ENCODE peak calls at places on chromosomes 3 and 15, in nine cellular contexts. Z is fibroblast of the aortic adventitia, G is body of pancreas, W is sigmoid colon, F is upper lobe of right lung, B is PC-3, L is dorsolateral prefrontal cortex, V is bronchial epithelial cell, O is lower leg skin. T is an unnamed sample.

GRCh38 chr15:74793135-74794028 is 11.5 kb downstream of the CSK start:
- DNase-seq in Z (no peak), G (no peak), W (peak), F (peak), B (no peak), L (no peak), V (peak), O (no peak), T (no peak)

GRCh38 chr3:122937745-122938144 is 89.8 kb downstream of the SEMA5B start:
- DNase-seq in Z (no peak), G (no peak), W (no peak), F (no peak), B (no peak), L (no peak), V (no peak), O (no peak), T (no peak)

GRCh38 chr3:194281766-194282165 is 69.4 kb downstream of the CPN2 start:
- DNase-seq in Z (no peak), G (no peak), W (no peak), F (peak), B (no peak), L (peak), V (no peak), O (no peak), T (no peak)

GRCh38 chr3:66912306-66912705 is 85.8 kb upstream of the KBTBD8 start:
- DNase-seq in Z (no peak), G (no peak), W (no peak), F (no peak), B (no peak), L (no peak), V (no peak), O (no peak), T (no peak)

GRCh38 chr3:108818404-108818803 is 4.2 kb upstream of the TRAT1 start:
- DNase-seq in Z (no peak), G (peak), W (no peak), F (no peak), B (peak), L (no peak), V (peak), O (no peak), T (peak)

GRCh38 chr3:188950832-188951489 is 220.8 kb upstream of the TPRG1 start:
- DNase-seq in Z (peak), G (peak), W (peak), F (peak), B (peak), L (no peak), V (peak), O (peak), T (no peak)

GRCh38 chr3:66484106-66484857 is 16.5 kb downstream of the LRIG1 start:
- DNase-seq in Z (no peak), G (no peak), W (no peak), F (no peak), B (no peak), L (no peak), V (no peak), O (no peak), T (no peak)

GRCh38 chr3:25588441-25589103 is 76.1 kb downstream of the TOP2B start:
- DNase-seq in Z (no peak), G (no peak), W (no peak), F (no peak), B (no peak), L (no peak), V (no peak), O (no peak), T (no peak)

GRCh38 chr15:62454567-62455172 is 289.6 kb upstream of the C2CD4B start:
- DNase-seq in Z (no peak), G (no peak), W (peak), F (no peak), B (peak), L (no peak), V (no peak), O (no peak), T (no peak)

GRCh38 chr3:65894679-65895078 is 144.0 kb downstream of the MAGI1 start:
- DNase-seq in Z (peak), G (no peak), W (no peak), F (no peak), B (no peak), L (no peak), V (peak), O (peak), T (no peak)

GRCh38 chr3:52450489-52451236 is 3.2 kb downstream of the TNNC1 start:
- DNase-seq in Z (no peak), G (no peak), W (no peak), F (no peak), B (no peak), L (no peak), V (no peak), O (no peak), T (no peak)

GRCh38 chr3:178968996-178969700 is 102.5 kb downstream of the ZMAT3 start:
- DNase-seq in Z (no peak), G (no peak), W (no peak), F (no peak), B (no peak), L (no peak), V (no peak), O (no peak), T (peak)

GRCh38 chr15:101057841-101058407 is 138.8 kb downstream of the LRRK1 start:
- DNase-seq in Z (no peak), G (no peak), W (peak), F (no peak), B (no peak), L (peak), V (no peak), O (peak), T (no peak)

GRCh38 chr15:29470311-29470710 is 200.7 kb upstream of the NSMCE3 start:
- DNase-seq in Z (no peak), G (peak), W (no peak), F (no peak), B (peak), L (no peak), V (peak), O (no peak), T (no peak)

GRCh38 chr15:40413036-40413435 is 7.4 kb downstream of the IVD start:
- DNase-seq in Z (no peak), G (no peak), W (no peak), F (no peak), B (no peak), L (no peak), V (no peak), O (no peak), T (no peak)

GRCh38 chr3:82707035-82707434 is 945.6 kb upstream of the GBE1 start:
- DNase-seq in Z (no peak), G (no peak), W (peak), F (no peak), B (peak), L (no peak), V (peak), O (no peak), T (no peak)

GRCh38 chr3:74447221-74447620 is 167.2 kb downstream of the CNTN3 start:
- DNase-seq in Z (no peak), G (no peak), W (no peak), F (no peak), B (no peak), L (no peak), V (no peak), O (no peak), T (no peak)

GRCh38 chr3:184377882-184378445 is at the start of gene THPO:
- DNase-seq in Z (no peak), G (peak), W (peak), F (no peak), B (no peak), L (no peak), V (no peak), O (no peak), T (no peak)

GRCh38 chr15:82930466-82930865 is 22.1 kb downstream of the HOMER2 start:
- DNase-seq in Z (no peak), G (no peak), W (no peak), F (no peak), B (no peak), L (no peak), V (no peak), O (no peak), T (no peak)

GRCh38 chr3:10599444-10599843 is 94.1 kb upstream of the ATP2B2 start:
- DNase-seq in Z (no peak), G (no peak), W (no peak), F (no peak), B (no peak), L (no peak), V (no peak), O (no peak), T (no peak)

GRCh38 chr15:99729327-99729726 is 3.9 kb downstream of the LYSMD4 start:
- DNase-seq in Z (no peak), G (no peak), W (no peak), F (no peak), B (no peak), L (no peak), V (no peak), O (no peak), T (no peak)

GRCh38 chr15:99727733-99728132 is 5.5 kb downstream of the LYSMD4 start:
- DNase-seq in Z (no peak), G (no peak), W (no peak), F (no peak), B (no peak), L (no peak), V (no peak), O (no peak), T (no peak)

GRCh38 chr15:99731336-99732267 is 1.6 kb downstream of the LYSMD4 start:
- DNase-seq in Z (no peak), G (no peak), W (no peak), F (no peak), B (no peak), L (no peak), V (no peak), O (no peak), T (no peak)

GRCh38 chr15:99732268-99732641 is 982 bp downstream of the LYSMD4 start:
- DNase-seq in Z (peak), G (no peak), W (no peak), F (no peak), B (peak), L (no peak), V (no peak), O (no peak), T (no peak)

DNA sequence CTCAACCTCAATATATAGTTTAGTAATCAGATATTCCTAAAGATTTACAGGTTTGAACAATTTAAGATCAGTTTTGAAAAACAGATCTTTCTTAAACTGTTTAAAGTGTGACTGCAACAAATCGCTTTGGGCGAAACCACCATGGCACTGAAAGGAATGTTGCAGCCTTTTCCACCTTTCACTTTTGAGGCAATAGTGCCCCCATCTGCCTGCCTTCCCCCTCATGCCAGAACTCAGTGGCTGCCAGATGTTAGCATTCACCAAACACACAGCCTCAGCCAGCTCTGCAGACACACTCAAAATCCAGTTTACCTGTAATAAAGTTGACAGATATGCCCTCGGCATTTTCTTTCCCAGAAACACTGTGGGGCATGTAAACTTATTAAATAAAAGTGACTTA is 3.3 kb downstream of the LYSMD4 start:
- DNase-seq in Z (peak), G (no peak), W (no peak), F (no peak), B (peak), L (peak), V (peak), O (no peak), T (no peak)
- TF ChIP-seq CTCF in Z (peak), G (no peak), W (no peak), F (peak), B (peak), L (peak), V (peak), O (no peak), T (peak)

GRCh38 chr3:4720316-4721075 is 227.3 kb downstream of the ITPR1 start:
- DNase-seq in Z (peak), G (peak), W (peak), F (no peak), B (peak), L (peak), V (peak), O (peak), T (peak)
- TF ChIP-seq CTCF in Z (peak), G (peak), W (no peak), F (peak), B (peak), L (peak), V (peak), O (no peak), T (peak)

DNA sequence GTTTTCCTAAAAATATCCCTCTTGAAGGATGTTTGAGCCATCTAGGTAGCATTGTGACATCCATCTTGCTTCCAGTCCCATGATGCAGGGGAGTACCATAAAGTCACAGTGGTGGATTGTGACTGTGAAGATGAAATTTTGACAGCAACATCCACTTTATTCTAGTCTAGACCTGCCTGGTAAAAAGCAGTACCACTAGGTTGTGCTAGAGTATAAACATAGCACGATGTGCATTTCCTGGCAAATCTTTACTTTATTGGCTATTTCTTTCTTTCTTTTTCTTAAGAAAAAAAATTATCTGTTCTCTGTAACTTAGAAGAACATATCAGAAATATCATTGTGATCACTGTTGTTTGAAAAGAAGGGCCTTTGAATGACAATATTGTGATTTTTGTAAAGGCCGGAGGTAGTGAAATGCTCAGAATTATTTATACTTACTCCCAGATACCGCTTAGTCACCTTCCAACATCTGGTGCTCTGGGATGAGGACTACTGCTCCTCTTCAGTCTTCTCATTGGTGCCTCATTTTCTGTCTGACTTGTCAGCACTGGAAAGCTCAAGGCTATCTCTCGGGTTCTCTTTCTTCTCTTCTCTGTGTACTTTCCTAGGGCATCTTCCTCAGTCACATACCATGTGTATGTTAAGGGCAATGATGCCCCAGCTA is 35.6 kb downstream of the AGBL1 start:
- DNase-seq in Z (peak), G (no peak), W (no peak), F (no peak), B (no peak), L (no peak), V (peak), O (no peak), T (no peak)
- TF ChIP-seq CTCF in Z (peak), G (no peak), W (no peak), F (peak), B (no peak), L (peak), V (no peak), O (no peak), T (no peak)

GRCh38 chr3:50294089-50294488 is 1.9 kb upstream of the IFRD2 start:
- DNase-seq in Z (no peak), G (no peak), W (no peak), F (no peak), B (no peak), L (no peak), V (no peak), O (no peak), T (no peak)

GRCh38 chr3:50294492-50295403 is 2.5 kb upstream of the IFRD2 start:
- DNase-seq in Z (no peak), G (no peak), W (peak), F (peak), B (no peak), L (no peak), V (no peak), O (no peak), T (no peak)

GRCh38 chr3:50295553-50296166 is 3.4 kb upstream of the IFRD2 start:
- DNase-seq in Z (no peak), G (no peak), W (peak), F (no peak), B (no peak), L (no peak), V (no peak), O (no peak), T (no peak)

GRCh38 chr3:50292159-50292923 is at the start of gene IFRD2:
- DNase-seq in Z (peak), G (peak), W (peak), F (peak), B (peak), L (peak), V (peak), O (peak), T (peak)

DNA sequence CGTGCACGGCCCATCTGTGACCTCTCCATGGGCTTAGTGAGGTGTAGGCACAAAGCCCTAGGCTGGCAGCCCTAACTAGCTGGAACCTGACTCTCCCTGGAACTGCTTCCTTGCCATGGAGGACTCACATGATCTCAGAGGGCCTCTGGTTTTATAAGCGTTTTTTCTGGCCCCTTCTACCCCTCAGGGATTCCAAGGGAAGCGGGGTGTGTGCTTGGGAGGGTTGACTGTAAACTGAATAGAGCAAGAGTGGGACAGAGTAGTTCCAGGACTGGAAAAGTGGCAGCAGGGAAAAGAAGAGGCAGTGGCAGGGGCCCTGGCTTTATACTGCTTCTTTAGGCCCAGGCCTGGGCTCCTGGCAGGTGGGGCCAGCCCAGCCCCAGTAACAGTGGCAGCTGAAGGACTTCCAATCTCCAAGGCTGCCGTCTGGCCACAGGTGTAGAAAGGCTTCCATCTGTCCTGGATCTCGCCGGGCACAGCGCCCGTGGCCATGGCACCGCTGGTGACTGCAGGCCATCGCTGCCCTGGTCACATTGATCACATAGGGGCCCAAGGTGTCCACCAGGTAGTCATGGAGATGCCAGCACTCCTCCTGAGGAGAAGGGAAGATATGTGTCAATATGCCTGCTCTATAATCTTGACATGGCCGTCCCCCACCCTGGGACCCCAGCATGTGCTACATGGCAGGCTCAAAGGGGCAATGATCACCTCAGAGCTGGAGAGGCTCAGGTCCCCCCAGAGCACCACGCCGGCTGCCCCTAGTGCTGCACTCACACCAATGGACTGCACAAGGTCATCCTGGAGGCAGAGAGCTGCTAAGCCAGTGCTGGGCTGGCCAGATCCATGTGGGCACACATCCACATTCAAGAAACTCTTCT is 934 bp upstream of the IFRD2 start:
- DNase-seq in Z (no peak), G (peak), W (peak), F (no peak), B (no peak), L (no peak), V (no peak), O (no peak), T (no peak)
- TF ChIP-seq CTCF in Z (no peak), G (no peak), W (no peak), F (no peak), B (no peak), L (no peak), V (no peak), O (no peak), T (no peak)

GRCh38 chr3:182843478-182843877 is 50.2 kb downstream of the ATP11B start:
- DNase-seq in Z (no peak), G (no peak), W (no peak), F (no peak), B (peak), L (no peak), V (peak), O (no peak), T (no peak)

DNA sequence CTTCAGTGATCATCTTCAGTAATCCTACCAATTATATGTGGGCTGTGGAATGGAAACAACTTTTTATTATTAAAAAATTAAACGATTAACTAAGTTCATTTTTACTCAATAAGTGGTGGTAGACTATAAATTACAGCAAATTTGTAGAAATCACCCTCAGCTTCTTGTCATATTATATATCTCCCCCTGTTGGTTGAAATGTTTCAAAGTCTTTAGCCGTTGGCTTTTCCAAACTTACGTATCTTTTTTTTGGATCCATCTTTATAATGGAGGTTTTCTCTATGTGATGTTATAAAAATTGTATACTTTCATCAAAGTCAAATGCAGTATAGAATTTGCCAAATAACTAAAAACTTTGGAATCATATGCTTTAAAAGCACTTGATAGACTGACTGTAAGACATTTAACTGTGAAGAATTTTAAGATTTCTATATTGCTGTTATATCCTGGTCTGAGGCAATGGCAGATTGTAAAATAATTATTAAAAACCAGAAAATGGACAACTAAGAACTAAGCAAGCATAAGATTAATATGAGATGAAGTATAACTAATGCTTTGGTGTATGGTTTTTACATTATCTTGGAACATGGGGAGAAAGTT is 44.7 kb downstream of the ATP11B start:
- DNase-seq in Z (peak), G (no peak), W (no peak), F (no peak), B (peak), L (no peak), V (peak), O (no peak), T (no peak)
- TF ChIP-seq CTCF in Z (peak), G (no peak), W (no peak), F (peak), B (peak), L (peak), V (peak), O (no peak), T (peak)

GRCh38 chr3:99637381-99638111 is 848 bp upstream of the COL8A1 start:
- DNase-seq in Z (peak), G (no peak), W (no peak), F (no peak), B (peak), L (no peak), V (peak), O (no peak), T (no peak)

GRCh38 chr3:99638244-99638948 is at the start of gene COL8A1:
- DNase-seq in Z (peak), G (peak), W (peak), F (peak), B (peak), L (no peak), V (peak), O (no peak), T (no peak)

GRCh38 chr3:99635348-99635747 is 3.0 kb upstream of the COL8A1 start:
- DNase-seq in Z (no peak), G (no peak), W (no peak), F (no peak), B (no peak), L (no peak), V (no peak), O (no peak), T (no peak)

GRCh38 chr3:99634881-99635280 is 3.5 kb upstream of the COL8A1 start:
- DNase-seq in Z (no peak), G (no peak), W (no peak), F (no peak), B (peak), L (no peak), V (peak), O (no peak), T (no peak)

GRCh38 chr3:99637041-99637380 is 1.4 kb upstream of the COL8A1 start:
- DNase-seq in Z (no peak), G (no peak), W (no peak), F (no peak), B (peak), L (no peak), V (peak), O (no peak), T (no peak)
- TF ChIP-seq CTCF in Z (peak), G (no peak), W (no peak), F (no peak), B (peak), L (no peak), V (peak), O (no peak), T (no peak)

GRCh38 chr3:46408853-46409252 is 1.8 kb downstream of the CCRL2 start:
- DNase-seq in Z (no peak), G (no peak), W (no peak), F (no peak), B (no peak), L (no peak), V (no peak), O (no peak), T (no peak)
- TF ChIP-seq CTCF in Z (no peak), G (no peak), W (no peak), F (no peak), B (no peak), L (no peak), V (no peak), O (no peak), T (no peak)